ENCODE peak calls at places on chromosomes 11 and 22, in eight cellular contexts. Z is BJ; G is stimulated activated CD8-positive, alpha-beta memory T cell treated with anti-CD3 and anti-CD28 coated beads, Interleukin-15, amount 100 ng/mL, for 1 hour; D is activated T-helper 1 cell treated with anti-CD3 and anti-CD28 coated beads, Interleukin-12 subunit alpha, Interleukin-12 subunit beta, Interleukin-2, Interleukin-4 antibody, amounts not matched to agents 30 ng/mL and 10 ng/mL and 1 ng/mL, durations not matched to agents 14 hours and 24 hours and 36 hours; N is fibroblast of lung; T is AG09309; R is NCI-H2171; Q is hypothalamus. E is an unnamed sample.

GRCh38 chr11:116193321-116194114 is 579.3 kb downstream of the BUD13 start:
- DNase-seq in Z (no peak), G (no peak), D (no peak), N (peak; percentile 53), T (peak; percentile 7), R (no peak), Q (no peak), E (no peak)

GRCh38 chr11:114610550-114610949 is 15.0 kb upstream of the NXPE4 start:
- DNase-seq in Z (no peak), G (no peak), D (no peak), N (no peak), T (no peak), R (no peak), Q (no peak), E (no peak)

GRCh38 chr11:23406131-23406819 is 546.0 kb upstream of the CCDC179 start:
- DNase-seq in Z (no peak), G (no peak), D (no peak), N (no peak), T (no peak), R (no peak), Q (no peak), E (no peak)

GRCh38 chr22:29344137-29344536 is 28.6 kb upstream of the RASL10A start:
- DNase-seq in Z (peak; percentile 84), G (no peak), D (no peak), N (peak; percentile 29), T (peak; percentile 89), R (peak; percentile 49), Q (peak; percentile 15), E (no peak)

GRCh38 chr11:91932151-91932821 is 292.3 kb upstream of the FAT3 start:
- DNase-seq in Z (peak; percentile 87), G (no peak), D (no peak), N (peak; percentile 70), T (peak; percentile 63), R (no peak), Q (no peak), E (no peak)

GRCh38 chr11:126465573-126466287 is 110.2 kb downstream of the ST3GAL4 start:
- DNase-seq in Z (no peak), G (no peak), D (peak; percentile 9), N (no peak), T (no peak), R (no peak), Q (no peak), E (peak; percentile 62)

GRCh38 chr22:21933899-21934298 is 18.7 kb downstream of the PPM1F start:
- DNase-seq in Z (no peak), G (no peak), D (no peak), N (no peak), T (no peak), R (no peak), Q (peak; percentile 67), E (no peak)

GRCh38 chr11:17845431-17845881 is 110.9 kb downstream of the KCNC1 start:
- DNase-seq in Z (peak; percentile 30), G (no peak), D (no peak), N (peak; percentile 95), T (peak; percentile 73), R (no peak), Q (no peak), E (no peak)

GRCh38 chr11:64760759-64761417 is 1.1 kb upstream of the PYGM start:
- DNase-seq in Z (no peak), G (no peak), D (no peak), N (no peak), T (no peak), R (no peak), Q (no peak), E (no peak)

GRCh38 chr11:41446107-41446506 is 13.3 kb downstream of the LRRC4C start:
- DNase-seq in Z (no peak), G (no peak), D (no peak), N (no peak), T (no peak), R (no peak), Q (no peak), E (no peak)

GRCh38 chr22:23696326-23696851 is 5.6 kb downstream of the RGL4 start:
- DNase-seq in Z (no peak), G (peak; percentile 38), D (peak; percentile 75), N (no peak), T (no peak), R (no peak), Q (no peak), E (peak; percentile 95)

GRCh38 chr11:47001666-47002285 is 65.2 kb downstream of the CSTPP1 start:
- DNase-seq in Z (no peak), G (no peak), D (no peak), N (peak; percentile 37), T (no peak), R (no peak), Q (no peak), E (peak; percentile 60)

GRCh38 chr11:114441921-114442320 is 2.7 kb downstream of the REXO2 start:
- DNase-seq in Z (no peak), G (no peak), D (no peak), N (no peak), T (no peak), R (no peak), Q (no peak), E (no peak)

GRCh38 chr11:133913761-133914160 is 43.0 kb downstream of the IGSF9B start:
- DNase-seq in Z (no peak), G (no peak), D (no peak), N (no peak), T (no peak), R (no peak), Q (no peak), E (no peak)

GRCh38 chr11:42265072-42265471 is 805.6 kb upstream of the LRRC4C start:
- DNase-seq in Z (no peak), G (no peak), D (no peak), N (no peak), T (no peak), R (no peak), Q (no peak), E (no peak)

GRCh38 chr11:83119216-83119615 is 37.7 kb upstream of the PCF11 start:
- DNase-seq in Z (no peak), G (no peak), D (no peak), N (peak; percentile 21), T (no peak), R (no peak), Q (no peak), E (no peak)

GRCh38 chr11:118907749-118908106 is 18.0 kb downstream of the BCL9L start:
- DNase-seq in Z (no peak), G (no peak), D (no peak), N (no peak), T (no peak), R (no peak), Q (no peak), E (no peak)

GRCh38 chr11:114080219-114080618 is 20.7 kb downstream of the ZBTB16 start:
- DNase-seq in Z (no peak), G (no peak), D (no peak), N (peak; percentile 84), T (no peak), R (no peak), Q (no peak), E (no peak)

GRCh38 chr11:110297082-110297725 is 790 bp upstream of the RDX start:
- DNase-seq in Z (no peak), G (no peak), D (no peak), N (peak; percentile 12), T (no peak), R (no peak), Q (no peak), E (no peak)

GRCh38 chr11:45741032-45741431 is 63.9 kb upstream of the SLC35C1 start:
- DNase-seq in Z (no peak), G (no peak), D (no peak), N (no peak), T (no peak), R (no peak), Q (no peak), E (no peak)

GRCh38 chr11:110379261-110379660 is 50.5 kb upstream of the FDX1 start:
- DNase-seq in Z (no peak), G (no peak), D (no peak), N (no peak), T (no peak), R (no peak), Q (no peak), E (no peak)

GRCh38 chr11:119696378-119697157 is 32.4 kb downstream of the NECTIN1 start:
- DNase-seq in Z (no peak), G (no peak), D (no peak), N (no peak), T (no peak), R (no peak), Q (no peak), E (no peak)

GRCh38 chr11:66178183-66178582 is 90.3 kb upstream of the RAB1B start:
- DNase-seq in Z (no peak), G (no peak), D (no peak), N (no peak), T (no peak), R (no peak), Q (no peak), E (no peak)

GRCh38 chr11:8025123-8025522 is 38.0 kb downstream of the EIF3F start:
- DNase-seq in Z (no peak), G (no peak), D (no peak), N (no peak), T (no peak), R (no peak), Q (no peak), E (no peak)

GRCh38 chr11:60948251-60948650 is 3.7 kb downstream of the SLC15A3 start:
- DNase-seq in Z (no peak), G (no peak), D (no peak), N (no peak), T (no peak), R (peak; percentile 74), Q (no peak), E (no peak)

GRCh38 chr11:28743101-28743550 is 634.9 kb downstream of the METTL15 start:
- DNase-seq in Z (no peak), G (no peak), D (no peak), N (no peak), T (no peak), R (no peak), Q (no peak), E (no peak)

GRCh38 chr22:43197271-43197941 is 10.5 kb upstream of the TTLL12 start:
- DNase-seq in Z (peak; percentile 28), G (no peak), D (no peak), N (no peak), T (no peak), R (no peak), Q (no peak), E (no peak)

GRCh38 chr11:63874511-63874910 is 35.6 kb downstream of the MARK2 start:
- DNase-seq in Z (no peak), G (no peak), D (no peak), N (no peak), T (no peak), R (no peak), Q (no peak), E (no peak)

E was measured in Karpas-422.